ENCODE peak calls at places on chromosomes 2 and 18, in nine cellular contexts. W, E, O, S, X, T, M, K and Y are unnamed samples.

GRCh38 chr2:15117409-15118030 is 443.6 kb downstream of the NBAS start:
- DNase-seq in S (no peak), M (no peak), K (no peak), X (no peak), E (no peak), O (no peak), W (no peak), T (no peak), Y (no peak)

GRCh38 chr2:216909541-216910175 is 49.8 kb upstream of the TNP1 start:
- DNase-seq in M (no peak), K (no peak), O (no peak), T (no peak), S (no peak), W (no peak), X (no peak), E (no peak), Y (no peak)

GRCh38 chr2:118980573-118980972 is 38.6 kb downstream of the MARCO start:
- DNase-seq in E (no peak), X (no peak), S (no peak), T (no peak), W (no peak), K (no peak), M (no peak), O (no peak), Y (no peak)

GRCh38 chr2:129192841-129193253 is 786.6 kb upstream of the RAB6C start:
- DNase-seq in M (no peak), T (no peak), W (no peak), X (peak), O (no peak), E (no peak), K (no peak), S (peak), Y (no peak)

GRCh38 chr2:182893666-182894065 is 27.2 kb upstream of the FRZB start:
- DNase-seq in E (no peak), S (no peak), W (no peak), T (no peak), K (no peak), X (no peak), O (no peak), M (no peak), Y (no peak)

GRCh38 chr18:36711813-36712444 is 116.9 kb downstream of the TPGS2 start:
- DNase-seq in K (peak), T (peak), S (no peak), W (peak), X (no peak), E (peak), M (no peak), O (no peak), Y (no peak)

GRCh38 chr18:845152-845819 is 33.2 kb upstream of the YES1 start:
- DNase-seq in O (no peak), W (no peak), E (peak), T (peak), M (peak), X (no peak), K (no peak), S (no peak), Y (no peak)

GRCh38 chr18:8088626-8089025 is 520.6 kb upstream of the RAB12 start:
- DNase-seq in X (no peak), T (no peak), K (no peak), W (no peak), S (no peak), E (no peak), M (no peak), O (no peak), Y (no peak)

GRCh38 chr2:95298471-95299111 is 1.4 kb downstream of the KCNIP3 start:
- DNase-seq in K (peak), E (no peak), T (peak), W (no peak), O (no peak), M (no peak), S (no peak), X (no peak), Y (no peak)

GRCh38 chr18:23662309-23663263 is at the start of gene ANKRD29:
- DNase-seq in X (peak), E (peak), K (peak), O (peak), S (peak), M (no peak), T (peak), W (peak), Y (no peak)

GRCh38 chr18:31992836-31993575 is 25.6 kb upstream of the RNF125 start:
- DNase-seq in W (no peak), O (peak), E (peak), M (no peak), S (no peak), X (peak), T (no peak), K (peak), Y (no peak)

GRCh38 chr2:102103992-102104871 is 38.3 kb upstream of the IL1R1 start:
- DNase-seq in W (peak), S (peak), M (peak), E (peak), O (no peak), X (peak), T (peak), K (peak), Y (no peak)

GRCh38 chr2:10240161-10240681 is 62.5 kb upstream of the HPCAL1 start:
- DNase-seq in O (no peak), T (no peak), W (no peak), K (no peak), M (no peak), E (no peak), S (no peak), X (no peak), Y (no peak)

GRCh38 chr2:239324456-239324855 is 76.4 kb downstream of the HDAC4 start:
- DNase-seq in T (no peak), X (no peak), K (no peak), S (peak), W (no peak), O (no peak), M (no peak), E (no peak), Y (no peak)

GRCh38 chr2:100643906-100644501 is 81.2 kb downstream of the PDCL3 start:
- DNase-seq in E (no peak), W (no peak), M (no peak), K (no peak), O (no peak), T (no peak), S (no peak), X (no peak), Y (no peak)

GRCh38 chr2:171522057-171522803 is at the start of gene CYBRD1:
- DNase-seq in T (peak), X (peak), E (peak), K (peak), O (no peak), M (peak), S (peak), W (peak), Y (no peak)

GRCh38 chr2:160224060-160224459 is 24.0 kb upstream of the ITGB6 start:
- DNase-seq in M (no peak), S (no peak), W (no peak), E (peak), T (peak), K (peak), O (no peak), X (peak), Y (no peak)